ENCODE peak calls at places on chromosomes 1 and 21, in seven cellular contexts. T is iris pigment epithelial cell, R is putamen, X is GM13977, U is T-helper 2 cell, J is mucosa of descending colon, E is left kidney. I is an unnamed sample.
A peak's percentile ranks its signal among the peaks of the same experiment; 100 is the strongest.

GRCh38 chr1:63779338-63779819 is 5.6 kb downstream of the ROR1 start:
- DNase-seq in T (peak; percentile 27), R (no peak), X (no peak), U (no peak), J (no peak), E (peak; percentile 30), I (no peak)

GRCh38 chr1:206797534-206798383 is 25.5 kb upstream of the IL10 start:
- DNase-seq in T (peak; percentile 18), R (no peak), X (no peak), U (no peak), J (no peak), E (peak; percentile 58), I (no peak)

GRCh38 chr21:30391615-30392014 is 4.2 kb upstream of the KRTAP13-1 start:
- DNase-seq in T (no peak), R (no peak), X (no peak), U (no peak), J (no peak), E (no peak), I (no peak)

GRCh38 chr1:229028987-229029550 is 241.8 kb upstream of the RAB4A start:
- DNase-seq in T (no peak), R (no peak), X (no peak), U (no peak), J (no peak), E (no peak), I (no peak)

GRCh38 chr1:168092566-168093355 is 44.0 kb downstream of the GPR161 start:
- DNase-seq in T (peak; percentile 30), R (no peak), X (no peak), U (no peak), J (no peak), E (peak; percentile 41), I (peak; percentile 46)

GRCh38 chr1:175882192-175882591 is 138.8 kb upstream of the TNR start:
- DNase-seq in T (no peak), R (no peak), X (no peak), U (no peak), J (no peak), E (no peak), I (no peak)

GRCh38 chr1:186435336-186435735 is 25.6 kb downstream of the PDC start:
- DNase-seq in T (peak; percentile 72), R (no peak), X (no peak), U (no peak), J (no peak), E (no peak), I (no peak)

GRCh38 chr1:164557270-164557669 is 1.7 kb upstream of the PBX1 start:
- DNase-seq in T (no peak), R (no peak), X (no peak), U (no peak), J (no peak), E (peak; percentile 43), I (no peak)

GRCh38 chr1:18907021-18907913 is 4.9 kb upstream of the ALDH4A1 start:
- DNase-seq in T (peak; percentile 48), R (peak; percentile 68), X (peak; percentile 74), U (no peak), J (peak; percentile 68), E (peak; percentile 77), I (peak; percentile 40)

GRCh38 chr1:94646151-94646643 is 104.6 kb upstream of the F3 start:
- DNase-seq in T (peak; percentile 97), R (no peak), X (no peak), U (no peak), J (no peak), E (no peak), I (no peak)